ENCODE peak calls at places on chromosome 22, in eight cellular contexts. H, O, C, W, F, E, J and N are unnamed samples.

GRCh38 chr22:48718818-48719500 is 1108.7 kb downstream of the BRD1 start:
- DNase-seq in H (no peak), O (no peak), E (no peak), C (no peak), F (no peak), J (no peak), W (peak), N (no peak)

GRCh38 chr22:43630451-43630850 is 181.7 kb downstream of the EFCAB6 start:
- DNase-seq in J (no peak), H (no peak), E (no peak), W (no peak), O (no peak), F (no peak), C (no peak), N (no peak)

GRCh38 chr22:50467773-50468440 is 6.9 kb downstream of the SBF1 start:
- DNase-seq in C (no peak), O (no peak), J (no peak), E (no peak), F (no peak), W (no peak), H (no peak), N (no peak)

GRCh38 chr22:40679249-40679963 is at the start of gene MCHR1:
- DNase-seq in H (no peak), J (no peak), E (peak), O (no peak), F (no peak), W (no peak), C (no peak), N (no peak)

GRCh38 chr22:41074466-41074865 is 17.9 kb upstream of the EP300 start:
- DNase-seq in F (no peak), O (no peak), H (no peak), C (no peak), E (no peak), W (no peak), J (no peak), N (no peak)

GRCh38 chr22:39097098-39098020 is at the start of gene APOBEC3H:
- DNase-seq in F (no peak), H (no peak), C (no peak), E (peak), W (no peak), J (no peak), O (peak), N (peak)

GRCh38 chr22:49527611-49528419 is 299.9 kb downstream of the BRD1 start:
- DNase-seq in W (no peak), J (no peak), F (no peak), H (no peak), O (no peak), C (no peak), E (no peak), N (no peak)

GRCh38 chr22:44963832-44964721 is 45.7 kb downstream of the PHF21B start:
- DNase-seq in H (no peak), C (no peak), O (no peak), J (no peak), E (no peak), F (no peak), W (peak), N (no peak)

GRCh38 chr22:45684752-45685359 is 13.2 kb downstream of the ATXN10 start:
- DNase-seq in F (no peak), H (no peak), W (no peak), C (no peak), J (no peak), E (no peak), O (no peak), N (no peak)

GRCh38 chr22:40799008-40799407 is 20.1 kb downstream of the SLC25A17 start:
- DNase-seq in W (no peak), J (no peak), H (no peak), F (no peak), C (no peak), E (no peak), O (no peak), N (no peak)

GRCh38 chr22:46348099-46348695 is 12.7 kb downstream of the TRMU start:
- DNase-seq in F (no peak), O (no peak), H (no peak), E (no peak), C (no peak), J (no peak), W (peak), N (no peak)

GRCh38 chr22:46071451-46072029 is 78.8 kb upstream of the PPARA start:
- DNase-seq in C (peak), F (peak), E (peak), H (no peak), W (peak), O (peak), J (peak), N (peak)

GRCh38 chr22:27159716-27160295 is 502.4 kb downstream of the MIAT start:
- DNase-seq in W (no peak), O (no peak), C (no peak), H (no peak), F (no peak), J (no peak), E (no peak), N (no peak)

GRCh38 chr22:42642801-42643631 is 2.6 kb upstream of the ATP5MGL start:
- DNase-seq in C (no peak), J (no peak), F (no peak), H (no peak), W (peak), E (no peak), O (no peak), N (no peak)

GRCh38 chr22:44199866-44200265 is 19.1 kb downstream of the PARVG start:
- DNase-seq in J (no peak), H (no peak), W (no peak), E (no peak), F (no peak), O (no peak), C (no peak), N (no peak)

GRCh38 chr22:47060718-47061117 is 298.3 kb downstream of the TBC1D22A start:
- DNase-seq in W (peak), F (peak), J (no peak), E (no peak), H (no peak), C (no peak), O (no peak), N (no peak)

GRCh38 chr22:44752285-44753188 is at the start of gene ARHGAP8:
- DNase-seq in O (no peak), J (no peak), H (no peak), W (no peak), F (no peak), E (no peak), C (no peak), N (no peak)

GRCh38 chr22:44358723-44359440 is 46.1 kb upstream of the SHISAL1 start:
- DNase-seq in E (no peak), W (peak), C (no peak), F (peak), H (no peak), J (no peak), O (no peak), N (no peak)

GRCh38 chr22:18954941-18955571 is 19.0 kb upstream of the PRODH start:
- DNase-seq in W (peak), H (no peak), F (no peak), J (no peak), O (no peak), E (no peak), C (no peak), N (no peak)

GRCh38 chr22:45552580-45553332 is 50.1 kb downstream of the FBLN1 start:
- DNase-seq in C (peak), J (peak), E (peak), W (peak), F (no peak), O (peak), H (no peak), N (no peak)

GRCh38 chr22:41256898-41257260 is 16.1 kb upstream of the CHADL start:
- DNase-seq in E (peak), C (no peak), W (peak), H (no peak), F (no peak), J (no peak), O (no peak), N (no peak)

GRCh38 chr22:49724893-49725489 is 102.7 kb downstream of the BRD1 start:
- DNase-seq in E (peak), O (peak), H (peak), W (peak), F (no peak), C (peak), J (no peak), N (peak)

GRCh38 chr22:26367402-26368245 is 61.4 kb upstream of the ASPHD2 start:
- DNase-seq in O (peak), J (no peak), F (no peak), W (no peak), H (peak), C (peak), E (peak), N (peak)

GRCh38 chr22:43039800-43040199 is 24.9 kb upstream of the PACSIN2 start:
- DNase-seq in C (no peak), H (no peak), W (peak), J (no peak), O (no peak), E (no peak), F (no peak), N (no peak)

GRCh38 chr22:27335102-27335660 is 466.4 kb downstream of the MN1 start:
- DNase-seq in E (no peak), W (no peak), C (no peak), H (no peak), F (peak), O (no peak), J (no peak), N (no peak)

GRCh38 chr22:27857441-27857840 is 55.9 kb upstream of the MN1 start:
- DNase-seq in C (no peak), O (no peak), H (no peak), E (peak), W (no peak), J (no peak), F (no peak), N (no peak)

GRCh38 chr22:27419473-27419872 is 382.1 kb downstream of the MN1 start:
- DNase-seq in H (no peak), O (no peak), F (no peak), E (peak), J (no peak), W (no peak), C (no peak), N (no peak)

GRCh38 chr22:30502153-30502552 is 3.3 kb downstream of the SEC14L4 start:
- DNase-seq in J (no peak), W (no peak), E (no peak), O (no peak), F (no peak), H (no peak), C (no peak), N (no peak)

GRCh38 chr22:30506507-30506968 is 1.0 kb upstream of the SEC14L4 start:
- DNase-seq in W (no peak), C (no peak), H (no peak), F (no peak), J (no peak), O (no peak), E (no peak), N (no peak)

GRCh38 chr22:30500628-30501027 is 4.9 kb downstream of the SEC14L4 start:
- DNase-seq in O (no peak), F (no peak), C (no peak), E (no peak), H (no peak), W (no peak), J (no peak), N (no peak)

GRCh38 chr22:30503551-30503950 is 1.9 kb downstream of the SEC14L4 start:
- DNase-seq in E (no peak), C (no peak), O (no peak), F (no peak), J (no peak), H (no peak), W (no peak), N (no peak)

GRCh38 chr22:30502911-30503310 is 2.6 kb downstream of the SEC14L4 start:
- DNase-seq in H (no peak), C (no peak), W (no peak), E (no peak), O (no peak), J (no peak), F (no peak), N (no peak)
- H3K27ac ChIP-seq in H (no peak), C (no peak), W (no peak), E (no peak), O (no peak), J (no peak), F (no peak), N (no peak)

GRCh38 chr22:21045585-21046294 is at the start of gene LRRC74B:
- DNase-seq in C (peak), J (peak), W (peak), F (peak), H (peak), E (peak), O (peak), N (peak)
- H3K4me3 ChIP-seq in C (peak), J (peak), W (peak), F (peak), H (peak), E (peak), O (peak), N (peak)

GRCh38 chr22:29377979-29378378 is 10.4 kb downstream of the AP1B1 start:
- DNase-seq in W (no peak), H (no peak), C (no peak), F (no peak), J (no peak), O (no peak), E (no peak), N (no peak)

GRCh38 chr22:29380856-29381255 is 7.5 kb downstream of the AP1B1 start:
- DNase-seq in W (no peak), H (no peak), F (no peak), E (no peak), J (no peak), C (no peak), O (no peak), N (no peak)

GRCh38 chr22:29382575-29383328 is 5.6 kb downstream of the AP1B1 start:
- DNase-seq in F (no peak), O (no peak), H (no peak), C (no peak), E (no peak), J (no peak), W (no peak), N (no peak)

GRCh38 chr22:29380032-29380781 is 8.2 kb downstream of the AP1B1 start:
- DNase-seq in J (no peak), E (no peak), F (no peak), C (no peak), W (no peak), O (no peak), H (no peak), N (no peak)

GRCh38 chr22:29379258-29379657 is 9.1 kb downstream of the AP1B1 start:
- DNase-seq in J (no peak), W (no peak), F (no peak), H (no peak), E (no peak), O (no peak), C (no peak), N (no peak)
- H3K27ac ChIP-seq in J (no peak), W (no peak), F (no peak), H (no peak), E (no peak), O (no peak), C (no peak), N (no peak)

GRCh38 chr22:31948002-31948401 is 3.7 kb downstream of the YWHAH start:
- DNase-seq in H (no peak), W (no peak), F (no peak), O (no peak), C (no peak), J (no peak), E (no peak), N (no peak)

GRCh38 chr22:31945478-31945815 is 1.1 kb downstream of the YWHAH start:
- DNase-seq in C (no peak), O (no peak), H (no peak), F (no peak), E (no peak), W (no peak), J (no peak), N (no peak)

GRCh38 chr22:31945971-31946680 is 1.8 kb downstream of the YWHAH start:
- DNase-seq in E (peak), J (no peak), W (no peak), C (no peak), F (no peak), O (no peak), H (no peak), N (no peak)

GRCh38 chr22:31944700-31945477 is 554 bp downstream of the YWHAH start:
- DNase-seq in J (no peak), W (peak), F (peak), H (peak), C (no peak), E (no peak), O (peak), N (peak)

DNA sequence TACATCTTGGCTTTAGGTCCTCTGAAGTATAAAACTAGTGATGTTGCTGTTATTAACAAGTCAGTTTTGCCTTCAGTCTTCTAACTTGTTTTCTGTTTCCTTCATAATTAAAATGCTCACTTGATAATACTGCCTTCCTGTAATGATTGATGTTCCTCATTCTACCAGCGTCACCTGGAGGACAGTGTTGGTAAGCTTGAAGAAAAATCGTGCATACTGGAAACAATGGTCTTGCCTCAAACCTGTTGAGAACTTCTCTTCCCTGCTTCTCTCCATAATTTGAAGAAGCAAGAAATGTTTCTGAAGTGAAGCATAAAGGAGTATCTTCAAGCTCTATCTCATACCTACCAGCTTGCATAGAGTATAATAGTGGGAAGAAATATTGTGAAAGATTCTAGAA is 3.0 kb downstream of the YWHAH start:
- DNase-seq in J (no peak), C (no peak), O (no peak), H (no peak), W (no peak), F (no peak), E (no peak), N (peak)
- H3K4me3 ChIP-seq in J (no peak), C (no peak), O (no peak), H (no peak), W (no peak), F (peak), E (peak), N (no peak)